ENCODE peak calls at places on chromosomes 4 and X, in ten cellular contexts. B is HepG2, O is stomach, Y is upper lobe of left lung, U is tibial nerve, F is ovary, V is sigmoid colon, X is GM12878, A is transverse colon, G is H1. M is an unnamed sample.

GRCh38 chrX:102624105-102624504 is 24.8 kb downstream of the ARMCX5 start:
- DNase-seq in O (no peak), V (no peak), G (no peak), F (no peak), U (no peak), Y (no peak), A (no peak), X (no peak), B (no peak), M (no peak)

GRCh38 chr4:40189997-40190396 is 6.8 kb upstream of the RHOH start:
- DNase-seq in B (no peak), G (no peak), F (peak; percentile 54), U (no peak), V (no peak), O (peak; percentile 78), A (no peak), Y (no peak), X (no peak), M (no peak)

GRCh38 chr4:20723019-20723418 is 22.8 kb downstream of the PACRGL start:
- DNase-seq in X (no peak), A (no peak), V (no peak), U (no peak), O (no peak), B (no peak), F (no peak), G (no peak), Y (no peak), M (no peak)

GRCh38 chr4:176259330-176260090 is 9.5 kb downstream of the ASB5 start:
- DNase-seq in X (no peak), U (no peak), O (no peak), B (no peak), Y (no peak), F (no peak), A (no peak), G (no peak), V (no peak), M (no peak)

GRCh38 chrX:48071064-48071985 is at the start of gene ZNF630:
- DNase-seq in F (peak; percentile 79), A (peak; percentile 85), O (peak; percentile 82), Y (peak; percentile 68), G (peak; percentile 72), V (peak; percentile 88), X (peak; percentile 43), B (no peak), U (peak; percentile 32), M (peak; percentile 68)

GRCh38 chrX:49040376-49040955 is 2.7 kb downstream of the TFE3 start:
- DNase-seq in X (no peak), V (no peak), Y (no peak), F (no peak), O (no peak), G (no peak), U (no peak), B (no peak), A (no peak), M (no peak)

GRCh38 chr4:41504167-41504566 is 33.8 kb upstream of the LIMCH1 start:
- DNase-seq in F (no peak), U (no peak), G (no peak), Y (no peak), O (no peak), V (no peak), X (no peak), A (no peak), B (no peak), M (no peak)

GRCh38 chrX:66677430-66677829 is 38.6 kb upstream of the EDA2R start:
- DNase-seq in O (no peak), V (no peak), U (no peak), A (no peak), B (no peak), Y (no peak), F (no peak), G (no peak), X (no peak), M (no peak)

GRCh38 chr4:56655209-56655626 is 25.9 kb downstream of the HOPX start:
- DNase-seq in F (peak; percentile 42), V (peak; percentile 80), X (no peak), Y (no peak), A (peak; percentile 26), G (no peak), U (no peak), O (no peak), B (no peak), M (no peak)

GRCh38 chr4:163395758-163396157 is 52.1 kb downstream of the NPY5R start:
- DNase-seq in G (no peak), X (no peak), U (no peak), A (no peak), Y (no peak), B (no peak), V (no peak), F (no peak), O (no peak), M (no peak)

GRCh38 chr4:150001815-150002214 is 76.4 kb upstream of the DCLK2 start:
- DNase-seq in F (no peak), A (no peak), V (no peak), X (no peak), O (no peak), Y (no peak), U (no peak), B (no peak), G (no peak), M (no peak)

GRCh38 chr4:177532363-177532762 is 90.1 kb upstream of the AGA start:
- DNase-seq in V (no peak), Y (no peak), X (no peak), F (no peak), A (no peak), G (no peak), B (no peak), U (no peak), O (no peak), M (no peak)

GRCh38 chrX:56947695-56948094 is 47.6 kb downstream of the SPIN3 start:
- DNase-seq in B (no peak), F (no peak), V (no peak), G (no peak), Y (no peak), X (no peak), O (no peak), U (no peak), A (no peak), M (no peak)

DNA sequence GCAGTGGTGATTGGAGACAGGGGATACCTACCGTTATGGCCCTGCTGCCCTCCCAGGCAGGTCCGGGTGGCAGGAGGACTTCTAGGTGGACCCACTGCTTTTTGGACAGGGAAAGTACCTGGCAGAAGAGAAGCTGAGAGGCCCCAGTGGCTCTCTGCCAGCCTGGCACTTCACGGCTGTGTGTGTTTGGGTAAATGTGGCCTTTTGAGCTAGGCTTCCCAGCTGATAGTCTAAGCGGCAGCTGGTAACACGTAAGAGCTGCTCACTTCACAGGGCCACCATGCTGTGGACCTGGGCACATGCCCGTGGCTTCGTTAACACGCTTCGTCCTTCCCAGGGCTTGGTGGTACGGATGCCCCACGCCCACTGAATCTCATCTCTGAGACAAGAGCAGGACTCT is 92.0 kb upstream of the CLCN4 start:
- DNase-seq in G (no peak), F (no peak), X (no peak), U (no peak), A (no peak), V (no peak), B (no peak), Y (no peak), O (peak; percentile 46), M (no peak)
- TF ChIP-seq EP300 in G (no peak), F (no peak), X (no peak), U (no peak), A (no peak), V (no peak), B (no peak), Y (no peak), O (no peak), M (no peak)

DNA sequence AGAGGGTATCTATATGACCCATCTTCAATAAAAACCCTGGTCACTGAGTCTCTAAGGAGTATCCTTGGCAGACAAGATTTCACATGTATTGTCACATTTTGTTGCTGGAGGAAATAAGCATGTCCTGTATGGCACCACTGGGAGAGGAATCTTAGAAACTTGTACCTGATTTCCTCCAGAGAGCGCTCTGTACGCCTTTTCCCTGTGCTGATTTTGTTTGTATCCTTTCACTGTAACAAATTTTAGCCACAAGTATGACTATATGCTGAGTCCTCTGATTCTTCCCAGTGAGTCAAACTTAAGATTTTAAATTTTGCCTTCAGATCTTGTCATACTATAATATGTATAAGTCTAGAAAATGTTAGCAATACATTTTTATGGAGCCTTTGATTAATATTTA is 102.8 kb downstream of the ITIH6 start:
- DNase-seq in O (no peak), U (no peak), F (no peak), Y (no peak), A (no peak), X (no peak), G (no peak), B (no peak), V (no peak), M (no peak)
- H3K27me3 ChIP-seq in O (no peaks in the 10 kb centered on the region), U (no peaks in the 10 kb centered on the region), F (no peaks in the 10 kb centered on the region), Y (no peaks in the 10 kb centered on the region), A (no peaks in the 10 kb centered on the region), X (no peaks in the 10 kb centered on the region), G (no peaks in the 10 kb centered on the region), B (no peaks in the 10 kb centered on the region), V (no peaks in the 10 kb centered on the region), M (no peaks in the 10 kb centered on the region)

GRCh38 chr4:29722253-29722652 is 997.9 kb upstream of the PCDH7 start:
- DNase-seq in B (no peak), V (no peak), X (no peak), Y (no peak), A (no peak), U (no peak), O (no peak), G (no peak), F (no peak), M (no peak)

DNA sequence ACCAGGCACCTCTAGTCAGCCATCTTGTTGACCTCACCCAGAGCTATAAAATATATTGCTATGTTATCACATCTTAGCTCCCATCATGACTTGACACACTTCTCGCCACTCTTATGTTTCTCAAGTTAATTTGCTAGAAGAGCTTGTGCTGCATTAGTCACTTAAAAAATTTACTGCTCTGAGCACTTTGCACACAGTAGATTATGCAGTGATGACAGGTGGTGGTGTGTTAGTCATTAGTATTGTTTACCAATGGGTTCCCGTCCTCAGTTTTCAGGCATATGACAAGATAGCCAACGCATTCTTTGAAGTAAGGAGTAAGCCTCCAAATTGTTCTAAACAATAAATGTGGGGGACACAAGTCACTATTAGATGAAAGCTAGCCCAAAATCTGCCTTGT is 1002.5 kb upstream of the PCDH7 start:
- DNase-seq in B (no peak), A (no peak), Y (no peak), V (no peak), U (no peak), X (no peak), O (no peak), G (no peak), F (no peak), M (no peak)
- TF ChIP-seq EP300 in B (no peak), A (no peak), Y (no peak), V (no peak), U (no peak), X (no peak), O (no peak), G (no peak), F (no peak), M (no peak)

DNA sequence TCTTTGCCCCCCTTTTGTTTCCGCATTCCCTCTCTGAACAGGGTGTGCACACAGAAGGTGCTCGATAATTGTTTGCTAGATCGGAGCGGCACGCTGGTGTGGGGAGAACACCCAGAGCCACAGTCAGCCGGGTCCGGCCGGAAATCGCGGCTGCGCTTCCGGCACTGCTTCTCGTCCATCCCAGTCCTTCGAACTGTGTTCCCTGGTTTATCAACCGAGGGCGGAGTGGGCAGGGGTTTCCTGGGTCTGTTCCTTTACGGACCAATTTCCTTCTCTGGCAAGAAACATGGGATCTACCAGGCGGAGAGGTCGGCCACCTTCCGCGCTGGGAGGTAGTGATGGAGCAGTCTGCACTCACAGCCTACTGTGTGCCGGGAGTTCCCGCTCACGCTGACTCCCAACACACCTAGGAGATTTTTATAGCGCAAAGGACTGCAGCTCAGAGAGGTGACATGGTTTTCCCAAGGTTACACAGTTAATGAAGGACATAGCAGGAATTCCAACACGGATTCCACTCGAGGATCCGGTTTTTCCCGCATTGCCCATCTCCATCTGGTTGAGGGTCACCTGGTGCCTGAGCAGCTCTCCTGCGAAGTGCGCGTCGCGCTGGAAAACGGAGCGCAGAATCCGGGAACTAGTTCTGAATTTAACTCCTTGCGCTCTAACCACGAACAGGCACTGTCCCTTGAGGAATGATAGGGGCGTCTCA is 6.8 kb downstream of the MSX1 start:
- DNase-seq in Y (no peak), F (no peak), V (no peak), X (no peak), U (no peak), G (peak; percentile 72), A (no peak), O (no peak), B (no peak), M (no peak)
- H3K27me3 ChIP-seq in Y (peaks cover 90% of the 10 kb centered on the region), F (peaks cover 9% of the 10 kb centered on the region), V (peaks cover 100% of the 10 kb centered on the region), X (peaks cover 41% of the 10 kb centered on the region), U (no peaks in the 10 kb centered on the region), G (peaks cover 100% of the 10 kb centered on the region), A (peaks cover 100% of the 10 kb centered on the region), O (peaks cover 100% of the 10 kb centered on the region), B (no peaks in the 10 kb centered on the region), M (peaks cover 98% of the 10 kb centered on the region)

M was measured in suprapubic skin.